ENCODE peak calls at places on chromosomes 11 and 22, in four cellular contexts. P is pancreas, I is adrenal gland, D is lower lobe of right lung. J is an unnamed sample.

GRCh38 chr11:39675171-39675570 is 1784.3 kb downstream of the LRRC4C start:
- DNase-seq in P (no peak), D (no peak), I (no peak), J (no peak)

GRCh38 chr11:12276356-12276755 is 101.0 kb upstream of the PARVA start:
- DNase-seq in P (no peak), D (no peak), I (no peak), J (no peak)

GRCh38 chr22:50190182-50190951 is 4.7 kb downstream of the TRABD start:
- DNase-seq in P (peak), D (peak), I (peak), J (peak)

GRCh38 chr11:12223771-12224536 is 113.6 kb downstream of the MICAL2 start:
- DNase-seq in P (no peak), I (no peak), D (no peak), J (no peak)

GRCh38 chr22:26658161-26658560 is 773 bp downstream of the MIAT start:
- DNase-seq in I (no peak), P (no peak), D (no peak), J (no peak)

GRCh38 chr11:121321614-121322243 is 29.2 kb downstream of the SC5D start:
- DNase-seq in I (peak), D (no peak), P (no peak), J (no peak)

GRCh38 chr11:1568451-1568911 is 3.6 kb downstream of the DUSP8 start:
- DNase-seq in D (no peak), P (peak), I (no peak), J (no peak)

GRCh38 chr22:45923212-45923611 is 53.8 kb downstream of the WNT7B start:
- DNase-seq in I (no peak), P (no peak), D (no peak), J (no peak)

GRCh38 chr11:61696602-61697001 is 16.4 kb downstream of the DAGLA start:
- DNase-seq in I (no peak), P (no peak), D (no peak), J (peak)

GRCh38 chr11:116556483-116556882 is 216.3 kb downstream of the BUD13 start:
- DNase-seq in I (no peak), D (no peak), P (no peak), J (no peak)

GRCh38 chr22:42720263-42721044 is at the start of gene A4GALT:
- DNase-seq in D (no peak), I (no peak), P (peak), J (no peak)

GRCh38 chr22:46081036-46081830 is 69.1 kb upstream of the PPARA start:
- DNase-seq in P (peak), I (peak), D (peak), J (peak)

GRCh38 chr22:20031732-20032406 is 11.0 kb downstream of the TANGO2 start:
- DNase-seq in P (peak), D (no peak), I (no peak), J (no peak)

GRCh38 chr11:8810331-8811301 is 100.4 kb upstream of the AKIP1 start:
- DNase-seq in I (peak), P (peak), D (peak), J (peak)
- H3K4me3 ChIP-seq in I (peak), P (peak), D (peak), J (peak)

GRCh38 chr22:39146256-39147101 is 6.0 kb downstream of the CBX7 start:
- DNase-seq in P (peak), I (no peak), D (no peak), J (no peak)

GRCh38 chr22:39148727-39149535 is 3.5 kb downstream of the CBX7 start:
- DNase-seq in P (peak), D (no peak), I (no peak), J (peak)

GRCh38 chr22:39149915-39150847 is 2.3 kb downstream of the CBX7 start:
- DNase-seq in D (no peak), P (peak), I (peak), J (no peak)

GRCh38 chr22:39148024-39148726 is 4.3 kb downstream of the CBX7 start:
- DNase-seq in I (no peak), D (no peak), P (peak), J (no peak)

DNA sequence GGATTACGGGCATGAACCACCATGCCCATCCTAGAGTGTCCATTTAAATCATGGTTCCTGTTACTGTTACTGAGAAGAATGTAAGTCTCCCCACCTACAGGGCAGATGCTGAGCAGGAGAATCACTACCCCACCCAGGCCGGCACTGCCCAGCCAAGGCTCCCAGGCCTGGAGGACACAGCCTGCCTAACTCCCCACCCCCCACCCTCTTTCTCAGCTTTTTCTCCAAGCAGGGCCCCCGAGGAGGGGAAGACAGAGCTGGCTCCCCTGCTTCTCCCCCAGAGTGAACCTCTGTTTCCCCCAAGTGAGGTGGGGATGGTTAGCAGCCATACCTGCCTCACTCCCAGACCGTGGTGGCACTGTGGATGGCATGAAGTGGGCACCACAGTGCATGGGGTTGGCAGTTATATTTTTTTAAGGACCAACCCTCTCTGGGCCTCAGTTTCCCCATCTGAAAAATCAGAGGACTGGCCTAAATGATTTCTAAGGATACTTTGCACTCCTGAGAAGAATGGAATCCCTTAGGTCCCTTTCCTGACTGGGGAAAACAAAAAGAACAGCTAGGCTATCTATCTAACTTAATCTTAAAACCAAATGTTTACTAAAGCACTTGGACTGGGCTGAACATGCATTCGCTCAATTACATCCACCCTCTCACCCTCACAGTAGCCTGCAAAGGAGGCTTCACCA is 5.0 kb downstream of the CBX7 start:
- DNase-seq in I (no peak), P (peak), D (no peak), J (no peak)
- H3K27ac ChIP-seq in I (peak), P (no peak), D (peak), J (peak)

DNA sequence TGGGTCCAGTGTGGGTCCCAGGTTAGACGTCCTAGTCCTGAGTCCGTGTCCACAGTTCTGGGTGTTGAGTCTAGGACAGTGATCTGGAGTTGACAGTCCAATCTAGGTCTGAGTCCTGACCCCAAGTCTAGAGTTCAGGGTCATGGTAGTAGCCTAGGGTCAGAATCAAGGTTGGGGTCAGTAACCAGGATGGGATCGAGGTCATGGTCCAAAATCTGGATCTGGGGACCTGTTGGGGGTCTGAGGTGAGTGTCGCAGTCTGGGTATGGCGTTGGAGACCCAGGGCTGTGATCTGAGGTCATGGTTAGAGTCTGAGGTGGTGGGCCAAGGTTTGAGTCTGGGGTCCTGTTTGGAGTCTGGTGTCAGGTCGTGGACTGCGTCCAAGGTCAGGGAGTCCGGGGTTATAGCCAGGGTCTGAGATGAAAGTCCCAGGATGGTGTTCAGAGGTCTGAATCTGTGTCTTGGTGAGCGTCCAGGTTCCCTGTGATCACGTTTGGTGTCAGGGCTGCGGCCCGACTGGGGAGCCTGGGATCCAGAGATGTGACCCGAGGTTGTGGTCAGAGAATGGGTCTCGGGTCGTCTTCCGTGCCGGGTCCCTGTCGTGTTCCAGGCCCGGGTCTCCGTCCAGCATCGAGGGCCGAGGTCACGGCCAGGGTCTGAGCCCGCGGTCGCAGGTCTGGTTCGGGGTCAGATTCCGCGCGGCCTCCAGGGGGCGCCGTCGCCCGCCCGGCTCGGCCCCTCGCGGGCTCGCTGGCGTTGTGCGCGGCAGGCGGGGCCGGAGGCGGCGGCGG is 445 bp upstream of the GRK2 start:
- DNase-seq in I (peak), P (peak), D (peak), J (peak)
- H3K4me3 ChIP-seq in I (peak), P (peak), D (peak), J (peak)

GRCh38 chr22:27863556-27863955 is 55.5 kb downstream of the PITPNB start:
- DNase-seq in I (no peak), D (no peak), P (no peak), J (no peak)
- H3K27ac ChIP-seq in I (no peak), D (no peak), P (no peak), J (no peak)

GRCh38 chr11:126058090-126058489 is 4.6 kb downstream of the CDON start:
- DNase-seq in P (no peak), I (no peak), D (no peak), J (no peak)
- H3K4me3 ChIP-seq in P (no peak), I (no peak), D (no peak), J (no peak)

GRCh38 chr22:37032535-37033460 is 13.3 kb downstream of the MPST start:
- DNase-seq in I (no peak), D (peak), P (peak), J (no peak)
- H3K27ac ChIP-seq in I (no peak), D (peak), P (peak), J (no peak)

DNA sequence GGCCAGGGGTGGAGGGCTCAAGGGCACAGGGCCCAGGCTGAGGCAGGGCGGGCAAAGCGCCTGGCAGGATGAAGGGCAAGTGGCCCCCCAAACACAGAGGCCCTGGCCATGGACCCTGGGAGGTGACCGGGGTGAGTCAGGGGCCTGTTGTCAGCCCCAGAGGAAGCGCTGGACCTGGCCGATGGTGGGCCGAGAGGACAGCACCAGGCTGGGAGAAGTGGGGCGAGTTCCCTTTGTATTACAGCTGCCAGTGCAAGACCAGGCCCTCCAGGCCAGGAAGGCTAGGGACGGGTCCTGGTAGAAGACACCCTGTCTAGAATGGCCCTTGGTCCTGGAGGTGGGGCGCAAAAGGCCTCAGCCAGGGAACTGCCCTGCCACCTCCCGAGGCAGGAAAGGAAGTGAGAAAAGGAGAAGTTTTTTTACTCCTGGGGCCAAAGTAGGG is 12.8 kb downstream of the CXCR5 start:
- DNase-seq in P (no peak), D (no peak), I (no peak), J (no peak)
- H3K4me3 ChIP-seq in P (no peak), D (no peak), I (no peak), J (no peak)

J was measured in heart right ventricle.